ENCODE peak calls at places on chromosome 22, in ten cellular contexts. Y is neural progenitor cell, M is foreskin fibroblast, V is adrenal gland, U is GM10248, R is MCF 10A, O is endothelial cell, T is WTC11, Z is fibroblast of the aortic adventitia, D is psoas muscle. I is an unnamed sample.

GRCh38 chr22:39952347-39952746 is 7.8 kb upstream of the TMA7B start:
- DNase-seq in Y (no peak), M (no peak), V (no peak), U (no peak), R (no peak), O (no peak), T (no peak), Z (no peak), D (no peak), I (no peak)

GRCh38 chr22:26172389-26172990 is 3.2 kb downstream of the SEZ6L start:
- DNase-seq in Y (peak; percentile 82), M (peak; percentile 6), V (peak; percentile 23), U (peak; percentile 42), R (peak; percentile 18), O (peak; percentile 74), T (peak; percentile 76), Z (peak; percentile 0), D (peak; percentile 17), I (peak; percentile 57)

GRCh38 chr22:46465348-46465725 is 72.1 kb downstream of the CELSR1 start:
- DNase-seq in Y (no peak), M (no peak), V (no peak), U (no peak), R (no peak), O (no peak), T (no peak), Z (no peak), D (no peak), I (no peak)

GRCh38 chr22:46609724-46610161 is 10.4 kb upstream of the GRAMD4 start:
- DNase-seq in Y (no peak), M (no peak), V (no peak), U (no peak), R (no peak), O (no peak), T (no peak), Z (no peak), D (no peak), I (no peak)

GRCh38 chr22:39706406-39707150 is 136.0 kb downstream of the CACNA1I start:
- DNase-seq in Y (peak; percentile 70), M (no peak), V (no peak), U (no peak), R (no peak), O (no peak), T (no peak), Z (no peak), D (no peak), I (no peak)

GRCh38 chr22:45731798-45732495 is 60.3 kb downstream of the ATXN10 start:
- DNase-seq in Y (peak; percentile 17), M (no peak), V (no peak), U (no peak), R (peak; percentile 85), O (no peak), T (no peak), Z (peak; percentile 59), D (peak; percentile 16), I (no peak)

GRCh38 chr22:39920134-39920743 is 19.4 kb downstream of the GRAP2 start:
- DNase-seq in Y (no peak), M (no peak), V (no peak), U (no peak), R (no peak), O (no peak), T (no peak), Z (no peak), D (no peak), I (peak; percentile 83)

GRCh38 chr22:38871360-38872171 is 450 bp downstream of the CBX6 start:
- DNase-seq in Y (peak; percentile 46), M (no peak), V (peak; percentile 34), U (no peak), R (no peak), O (no peak), T (no peak), Z (no peak), D (no peak), I (peak; percentile 44)

GRCh38 chr22:43789452-43789851 is 22.7 kb downstream of the EFCAB6 start:
- DNase-seq in Y (no peak), M (peak; percentile 82), V (peak; percentile 84), U (no peak), R (peak; percentile 72), O (no peak), T (no peak), Z (peak; percentile 99), D (peak; percentile 38), I (no peak)

GRCh38 chr22:43782448-43782847 is 29.7 kb downstream of the EFCAB6 start:
- DNase-seq in Y (no peak), M (no peak), V (no peak), U (no peak), R (no peak), O (no peak), T (no peak), Z (peak; percentile 45), D (no peak), I (no peak)

DNA sequence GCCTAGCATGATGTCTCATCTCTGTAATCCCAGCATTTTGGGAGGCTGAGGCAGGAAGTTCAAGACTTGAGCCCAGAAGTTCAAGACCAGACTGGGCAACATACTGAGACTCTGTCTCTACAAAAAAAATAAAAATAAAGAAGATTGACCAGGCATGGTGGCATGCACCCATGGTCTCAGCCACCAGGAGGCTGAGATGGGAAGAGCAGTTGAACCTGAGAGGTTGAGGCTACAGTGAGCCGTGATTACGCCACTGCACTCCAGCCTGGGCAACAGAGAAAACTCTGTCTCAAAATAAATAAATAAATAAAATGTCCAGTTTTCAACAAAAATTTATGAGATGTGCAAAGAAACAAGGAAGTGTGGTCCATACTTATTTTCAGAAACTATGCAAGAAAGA is 28.3 kb downstream of the EFCAB6 start:
- DNase-seq in Y (no peak), M (no peak), V (no peak), U (no peak), R (peak; percentile 21), O (no peak), T (no peak), Z (no peak), D (no peak), I (no peak)
- TF ChIP-seq CTCF in Y (peak; percentile 31), M (peak; percentile 8), V (no peak), U (no peak), R (no peak), O (peak; percentile 28), T (no peak), Z (peak; percentile 35), D (no peak), I (no peak)

GRCh38 chr22:23786752-23787599 is at the start of gene SMARCB1:
- DNase-seq in Y (peak; percentile 95), M (peak; percentile 94), V (peak; percentile 86), U (peak; percentile 94), R (peak; percentile 88), O (peak; percentile 92), T (peak; percentile 86), Z (peak; percentile 93), D (peak; percentile 94), I (peak; percentile 93)

GRCh38 chr22:23783496-23784167 is 3.1 kb upstream of the SMARCB1 start:
- DNase-seq in Y (no peak), M (no peak), V (no peak), U (no peak), R (no peak), O (no peak), T (no peak), Z (no peak), D (no peak), I (no peak)

GRCh38 chr22:23786261-23786710 is 480 bp upstream of the SMARCB1 start:
- DNase-seq in Y (no peak), M (no peak), V (no peak), U (no peak), R (no peak), O (no peak), T (no peak), Z (peak; percentile 17), D (no peak), I (peak; percentile 48)

GRCh38 chr22:23782649-23783048 is 4.1 kb upstream of the SMARCB1 start:
- DNase-seq in Y (no peak), M (no peak), V (no peak), U (no peak), R (no peak), O (no peak), T (no peak), Z (no peak), D (no peak), I (no peak)

DNA sequence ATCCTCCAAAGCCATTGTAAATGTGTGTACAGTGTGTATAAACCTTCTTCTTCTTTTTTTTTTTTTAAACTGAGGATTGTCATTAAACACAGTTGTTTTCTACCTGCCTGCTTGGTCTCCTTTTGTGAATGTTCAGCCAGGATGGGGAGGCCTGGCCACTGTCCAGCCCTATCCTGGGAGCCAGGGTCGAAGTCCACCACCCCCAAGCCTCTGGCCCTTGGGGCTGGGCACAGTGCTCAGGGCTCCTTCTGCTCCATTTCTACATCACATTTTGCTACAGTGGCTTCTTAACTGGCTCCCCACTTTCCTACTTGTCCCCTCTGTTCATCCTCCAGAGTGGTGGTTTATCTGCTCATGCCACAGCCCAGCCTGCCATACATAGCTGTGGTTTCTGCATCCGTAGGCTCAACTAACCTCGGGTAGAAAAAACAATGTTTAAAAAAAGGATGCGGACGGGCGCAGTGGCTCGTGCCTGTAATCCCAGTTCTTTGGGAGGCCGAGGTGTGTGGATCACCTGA is 2.5 kb upstream of the SMARCB1 start:
- DNase-seq in Y (no peak), M (no peak), V (no peak), U (no peak), R (no peak), O (no peak), T (no peak), Z (no peak), D (no peak), I (peak; percentile 40)
- TF ChIP-seq CTCF in Y (no peak), M (no peak), V (no peak), U (no peak), R (no peak), O (no peak), T (no peak), Z (no peak), D (no peak), I (no peak)

GRCh38 chr22:33014621-33015020 is 43.6 kb downstream of the SYN3 start:
- DNase-seq in Y (no peak), M (no peak), V (no peak), U (no peak), R (no peak), O (no peak), T (no peak), Z (no peak), D (no peak), I (no peak)

GRCh38 chr22:33018232-33018864 is 39.8 kb downstream of the SYN3 start:
- DNase-seq in Y (peak; percentile 73), M (no peak), V (peak; percentile 58), U (peak; percentile 64), R (peak; percentile 57), O (peak; percentile 86), T (peak; percentile 87), Z (peak; percentile 47), D (peak; percentile 33), I (peak; percentile 60)

GRCh38 chr22:33013531-33014162 is 44.5 kb downstream of the SYN3 start:
- DNase-seq in Y (no peak), M (no peak), V (no peak), U (no peak), R (no peak), O (no peak), T (no peak), Z (no peak), D (no peak), I (no peak)

GRCh38 chr22:33007485-33007884 is 50.7 kb downstream of the SYN3 start:
- DNase-seq in Y (no peak), M (no peak), V (no peak), U (no peak), R (no peak), O (no peak), T (no peak), Z (no peak), D (no peak), I (no peak)

DNA sequence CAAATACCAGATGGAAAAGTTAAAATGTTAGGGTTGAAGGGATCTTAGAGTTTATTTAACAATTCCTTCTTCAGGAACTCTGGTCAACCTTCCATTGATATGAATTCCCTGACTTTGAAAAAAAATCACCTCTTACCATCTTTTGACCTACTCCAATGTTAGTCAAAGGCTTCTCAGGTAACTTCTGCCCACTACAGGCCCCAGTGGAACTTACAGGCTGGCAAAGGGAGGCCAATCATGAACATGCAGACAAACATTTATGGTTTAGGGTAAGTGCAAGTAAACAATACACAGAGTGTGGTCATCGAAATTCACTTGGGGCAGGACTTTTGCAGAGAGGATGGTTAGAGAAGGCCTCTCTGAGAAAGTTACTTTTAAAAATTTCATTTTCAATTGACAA is 45.1 kb downstream of the SYN3 start:
- DNase-seq in Y (no peak), M (no peak), V (no peak), U (no peak), R (peak; percentile 26), O (no peak), T (no peak), Z (no peak), D (no peak), I (no peak)
- TF ChIP-seq CTCF in Y (no peak), M (no peak), V (no peak), U (no peak), R (no peak), O (no peak), T (no peak), Z (no peak), D (no peak), I (no peak)

GRCh38 chr22:37822079-37822833 is 926 bp upstream of the GALR3 start:
- DNase-seq in Y (peak; percentile 70), M (no peak), V (no peak), U (no peak), R (no peak), O (no peak), T (peak; percentile 43), Z (no peak), D (no peak), I (no peak)
- TF ChIP-seq CTCF in Y (no peak), M (no peak), V (no peak), U (no peak), R (no peak), O (no peak), T (no peak), Z (no peak), D (no peak), I (no peak)

I was measured in activated CD8-positive, alpha-beta T cell treated with anti-CD3 and anti-CD28 coated beads for 36 hours.